ENCODE peak calls at places on chromosomes 11 and 22, in six cellular contexts. Z is H1, N is SK-N-SH, Q is MM.1S, U is GM23248, V is neuronal stem cell. B is an unnamed sample.

GRCh38 chr22:35329114-35329847 is 29.6 kb downstream of the TOM1 start:
- DNase-seq in Z (no peak), N (no peak), Q (no peak), U (no peak), V (no peak), B (no peak)

GRCh38 chr11:44958165-44958564 is 7.5 kb upstream of the TP53I11 start:
- DNase-seq in Z (no peak), N (no peak), Q (no peak), U (no peak), V (no peak), B (no peak)

GRCh38 chr11:9310485-9310884 is 3.9 kb downstream of the TMEM41B start:
- DNase-seq in Z (no peak), N (no peak), Q (no peak), U (no peak), V (no peak), B (no peak)

GRCh38 chr11:5846689-5847088 is 5.0 kb upstream of the OR52E6 start:
- DNase-seq in Z (no peak), N (no peak), Q (no peak), U (no peak), V (no peak), B (no peak)

GRCh38 chr11:20647976-20648565 is 21.3 kb upstream of the NELL1 start:
- DNase-seq in Z (peak), N (peak), Q (peak), U (peak), V (peak), B (peak)

GRCh38 chr11:130122141-130122575 is 37.4 kb upstream of the ST14 start:
- DNase-seq in Z (no peak), N (no peak), Q (no peak), U (no peak), V (no peak), B (no peak)

GRCh38 chr11:130652671-130653335 is 204.4 kb downstream of the ADAMTS15 start:
- DNase-seq in Z (peak), N (no peak), Q (peak), U (peak), V (no peak), B (no peak)

GRCh38 chr11:124762624-124763155 is 600 bp upstream of the ESAM start:
- DNase-seq in Z (no peak), N (peak), Q (peak), U (peak), V (no peak), B (no peak)

GRCh38 chr11:118813551-118813950 is 22.6 kb upstream of the DDX6 start:
- DNase-seq in Z (no peak), N (no peak), Q (no peak), U (no peak), V (no peak), B (no peak)

GRCh38 chr11:42465613-42466012 is 846.2 kb upstream of the API5 start:
- DNase-seq in Z (no peak), N (no peak), Q (no peak), U (no peak), V (no peak), B (no peak)

GRCh38 chr11:65546217-65546958 is 11.8 kb downstream of the LTBP3 start:
- DNase-seq in Z (peak), N (peak), Q (peak), U (no peak), V (peak), B (peak)

GRCh38 chr22:32880906-32881596 is 79.5 kb downstream of the TIMP3 start:
- DNase-seq in Z (no peak), N (peak), Q (no peak), U (no peak), V (no peak), B (no peak)

GRCh38 chr11:61542024-61542461 is 33.5 kb downstream of the LRRC10B start:
- DNase-seq in Z (peak), N (peak), Q (no peak), U (no peak), V (no peak), B (no peak)

GRCh38 chr11:69841859-69842698 is 22.9 kb upstream of the FGF3 start:
- DNase-seq in Z (peak), N (no peak), Q (peak), U (peak), V (no peak), B (peak)

GRCh38 chr11:86070435-86071056 is 1.7 kb upstream of the PICALM start:
- DNase-seq in Z (no peak), N (no peak), Q (no peak), U (peak), V (no peak), B (no peak)

GRCh38 chr11:64284048-64284961 is at the start of gene BAD:
- DNase-seq in Z (peak), N (peak), Q (peak), U (peak), V (peak), B (peak)

GRCh38 chr11:135033545-135033944 is 621.5 kb upstream of the B3GAT1 start:
- DNase-seq in Z (peak), N (peak), Q (no peak), U (peak), V (peak), B (no peak)

GRCh38 chr22:30538280-30538679 is 8.3 kb downstream of the SEC14L6 start:
- DNase-seq in Z (no peak), N (no peak), Q (no peak), U (peak), V (no peak), B (no peak)

GRCh38 chr11:47431356-47432083 is 5.3 kb upstream of the PSMC3 start:
- DNase-seq in Z (no peak), N (no peak), Q (no peak), U (no peak), V (no peak), B (no peak)

GRCh38 chr11:79461144-79461543 is 20.3 kb upstream of the TENM4 start:
- DNase-seq in Z (no peak), N (peak), Q (peak), U (peak), V (peak), B (peak)

GRCh38 chr11:113989381-113989780 is 14.5 kb downstream of the HTR3A start:
- DNase-seq in Z (no peak), N (no peak), Q (no peak), U (no peak), V (no peak), B (no peak)

GRCh38 chr11:17154409-17155159 is 53.2 kb downstream of the PIK3C2A start:
- DNase-seq in Z (no peak), N (no peak), Q (no peak), U (no peak), V (no peak), B (no peak)

GRCh38 chr11:131597875-131598274 is 227.5 kb downstream of the NTM start:
- DNase-seq in Z (no peak), N (no peak), Q (no peak), U (no peak), V (no peak), B (no peak)

GRCh38 chr11:78811622-78812021 is 237.0 kb upstream of the NARS2 start:
- DNase-seq in Z (no peak), N (no peak), Q (no peak), U (no peak), V (no peak), B (no peak)

GRCh38 chr11:133064152-133064877 is 468.0 kb downstream of the OPCML start:
- DNase-seq in Z (peak), N (peak), Q (peak), U (peak), V (peak), B (no peak)

GRCh38 chr22:44348963-44349950 is 36.5 kb upstream of the SHISAL1 start:
- DNase-seq in Z (no peak), N (peak), Q (no peak), U (no peak), V (no peak), B (no peak)

GRCh38 chr11:60899021-60899936 is 7.1 kb downstream of the PRPF19 start:
- DNase-seq in Z (peak), N (peak), Q (peak), U (peak), V (peak), B (peak)

GRCh38 chr11:2445948-2446551 is 1.2 kb downstream of the KCNQ1 start:
- DNase-seq in Z (no peak), N (peak), Q (no peak), U (no peak), V (no peak), B (no peak)
- H3K4me3 ChIP-seq in Z (no peak), N (no peak), Q (peak), U (no peak), V (no peak), B (peak)

DNA sequence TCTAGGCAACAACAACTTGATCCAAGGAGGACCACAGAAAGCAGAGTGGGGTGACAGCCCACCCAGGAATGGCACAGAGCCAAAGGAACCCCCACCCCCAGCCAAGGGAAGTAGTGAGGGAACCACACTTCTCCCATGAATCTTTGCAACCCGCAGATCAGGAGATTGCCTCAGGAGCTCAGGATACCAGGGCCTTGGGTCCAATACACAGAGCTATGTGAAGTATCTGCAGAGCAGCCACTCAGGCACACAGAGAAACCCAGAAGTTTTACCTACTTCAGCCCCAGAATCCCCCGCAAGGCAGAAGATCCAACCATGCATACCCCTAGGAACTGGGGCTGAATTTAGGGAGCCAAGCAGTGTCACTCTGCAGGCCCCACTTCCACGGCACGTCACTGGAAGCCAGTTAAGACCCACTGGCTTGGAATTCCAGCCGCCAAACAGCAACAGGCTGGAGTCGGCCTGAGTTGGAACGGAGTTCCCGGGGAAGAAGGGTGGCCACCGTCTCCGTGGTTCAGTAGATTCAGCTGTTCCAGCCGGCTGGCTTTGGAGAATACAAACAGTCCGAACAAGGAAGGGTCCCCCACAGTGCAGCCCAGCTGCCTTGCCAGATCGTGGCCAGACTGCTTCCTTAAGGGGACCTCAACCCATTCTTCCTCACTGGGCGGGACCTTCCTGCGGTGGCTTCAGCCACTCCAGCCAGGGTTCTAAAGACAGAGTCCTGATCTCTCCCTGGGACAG is 174.1 kb downstream of the TTC28 start:
- DNase-seq in Z (no peak), N (no peak), Q (no peak), U (no peak), V (no peak), B (no peak)
- H2AFZ ChIP-seq in Z (no peak), N (no peak), Q (no peak), U (no peak), V (peak), B (no peak)

GRCh38 chr22:23226497-23226850 is 46.2 kb downstream of the BCR start:
- DNase-seq in Z (no peak), N (no peak), Q (no peak), U (peak), V (no peak), B (no peak)
- H3K9ac ChIP-seq in Z (no peak), N (no peak), Q (no peak), U (peak), V (no peak), B (no peak)

GRCh38 chr11:43556892-43557291 is 123.6 kb upstream of the HSD17B12 start:
- DNase-seq in Z (no peak), N (no peak), Q (no peak), U (no peak), V (no peak), B (no peak)

GRCh38 chr11:43557553-43558031 is 122.9 kb upstream of the HSD17B12 start:
- DNase-seq in Z (peak), N (no peak), Q (no peak), U (peak), V (peak), B (no peak)

GRCh38 chr11:43556269-43556668 is 124.3 kb upstream of the HSD17B12 start:
- DNase-seq in Z (no peak), N (no peak), Q (no peak), U (no peak), V (no peak), B (no peak)

GRCh38 chr11:43558056-43558455 is 122.5 kb upstream of the HSD17B12 start:
- DNase-seq in Z (no peak), N (no peak), Q (no peak), U (no peak), V (no peak), B (no peak)

GRCh38 chr11:43558556-43559127 is 121.9 kb upstream of the HSD17B12 start:
- DNase-seq in Z (no peak), N (no peak), Q (no peak), U (no peak), V (no peak), B (no peak)
- H3K4me3 ChIP-seq in Z (peak), N (no peak), Q (no peak), U (no peak), V (peak), B (no peak)

GRCh38 chr11:103906291-103906850 is 130.1 kb upstream of the DDI1 start:
- DNase-seq in Z (no peak), N (no peak), Q (no peak), U (no peak), V (no peak), B (peak)
- H2AFZ ChIP-seq in Z (no peak), N (peak), Q (no peak), U (no peak), V (no peak), B (no peak)

GRCh38 chr11:75562048-75562835 is at the start of gene SERPINH1:
- DNase-seq in Z (peak), N (peak), Q (no peak), U (peak), V (no peak), B (peak)

GRCh38 chr11:75560644-75561043 is 1.4 kb upstream of the SERPINH1 start:
- DNase-seq in Z (no peak), N (no peak), Q (no peak), U (peak), V (no peak), B (no peak)

GRCh38 chr11:75557649-75558494 is 4.2 kb upstream of the SERPINH1 start:
- DNase-seq in Z (no peak), N (no peak), Q (no peak), U (peak), V (no peak), B (no peak)

GRCh38 chr11:75561426-75562047 is 516 bp upstream of the SERPINH1 start:
- DNase-seq in Z (no peak), N (no peak), Q (no peak), U (peak), V (no peak), B (no peak)

DNA sequence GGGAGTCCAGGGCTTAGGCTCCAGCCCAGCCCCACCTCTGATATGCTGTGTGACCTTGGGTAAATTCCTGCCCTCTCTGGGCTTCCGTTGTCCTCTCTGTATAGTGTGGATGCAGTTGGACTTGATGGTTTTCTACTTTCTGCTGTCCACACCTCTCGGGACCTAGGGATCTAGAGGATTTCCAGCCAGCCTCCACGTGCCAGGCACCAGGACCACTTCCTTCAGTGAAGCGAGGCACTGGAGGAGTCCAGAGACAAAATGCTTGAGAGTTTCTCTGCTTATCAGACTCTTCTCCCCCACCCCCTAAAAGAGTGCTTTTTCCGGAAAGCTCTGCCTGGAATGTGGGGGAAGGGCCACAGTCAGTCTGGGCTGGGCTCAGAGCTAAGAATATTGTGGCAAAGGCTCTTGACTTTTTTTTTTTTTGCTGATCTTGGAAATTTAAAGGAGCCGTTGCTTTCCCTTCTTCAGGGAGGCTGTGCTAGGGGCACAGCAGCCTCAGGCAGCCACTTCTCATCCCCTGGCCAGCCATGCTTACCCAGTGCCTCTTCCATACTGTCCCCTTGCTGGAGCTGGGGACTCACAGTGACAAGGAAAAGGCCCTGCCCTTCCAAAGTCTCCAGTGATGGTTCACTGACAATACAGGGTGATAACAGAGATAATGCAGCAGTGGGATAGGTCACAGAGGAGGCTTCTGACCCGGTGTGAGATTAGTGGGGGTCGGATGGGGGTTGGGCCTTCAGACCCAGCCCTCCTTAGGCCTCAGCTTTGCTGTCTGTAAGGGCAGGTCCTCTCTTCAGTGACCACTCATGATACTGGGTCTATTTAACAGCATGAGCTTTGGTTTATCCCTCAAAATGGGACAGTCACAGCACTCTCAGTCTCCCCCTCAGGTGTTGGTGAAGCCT is 2.9 kb upstream of the SERPINH1 start:
- DNase-seq in Z (no peak), N (no peak), Q (no peak), U (peak), V (no peak), B (no peak)
- H3K9ac ChIP-seq in Z (no peak), N (peak), Q (no peak), U (peak), V (no peak), B (no peak)

DNA sequence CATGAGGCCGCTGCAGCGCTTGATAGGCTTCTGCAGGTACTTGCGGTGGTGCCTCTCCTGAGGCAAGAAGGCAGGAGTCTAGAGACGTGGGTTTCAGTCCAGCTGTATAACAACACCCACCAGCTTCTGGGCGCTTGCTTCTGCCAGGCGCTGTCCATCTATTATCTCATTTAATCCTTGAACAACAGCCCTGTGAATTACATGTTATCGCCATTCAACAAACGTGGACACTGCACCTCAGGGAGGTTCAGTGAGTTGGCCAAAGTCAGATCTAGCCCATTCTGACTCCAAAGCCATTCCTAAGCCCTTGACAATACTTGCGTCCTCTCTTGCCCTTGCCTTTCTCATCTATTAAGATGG is 436 bp upstream of the FAM181B start:
- DNase-seq in Z (no peak), N (no peak), Q (no peak), U (no peak), V (no peak), B (no peak)
- H3K4me3 ChIP-seq in Z (peak), N (peak), Q (no peak), U (peak), V (peak), B (no peak)